ENCODE peak calls at places on chromosomes 3 and 15, in seven cellular contexts. L is bronchial epithelial cell; K is KG1; B is NCI-H2107; F is activated T-helper 1 cell treated with anti-CD3 and anti-CD28 coated beads, Interleukin-2, amount 50 U/mL, for 16 hours; M is fibroblast of the aortic adventitia; S is frontal cortex. G is an unnamed sample.

GRCh38 chr3:82157952-82158351 is 396.5 kb upstream of the GBE1 start:
- DNase-seq in L (peak), K (no peak), B (no peak), F (no peak), M (peak), S (no peak), G (peak)

GRCh38 chr3:26350853-26351252 is 271.7 kb upstream of the LRRC3B start:
- DNase-seq in L (peak), K (no peak), B (no peak), F (no peak), M (no peak), S (no peak), G (no peak)

GRCh38 chr15:66706225-66706732 is 4.2 kb downstream of the SMAD6 start:
- DNase-seq in L (no peak), K (no peak), B (no peak), F (no peak), M (peak), S (no peak), G (no peak)

GRCh38 chr3:35724106-35724505 is 84.8 kb downstream of the ARPP21 start:
- DNase-seq in L (no peak), K (no peak), B (no peak), F (no peak), M (no peak), S (no peak), G (no peak)

GRCh38 chr3:58824285-58824684 is 157.7 kb upstream of the FAM3D start:
- DNase-seq in L (peak), K (peak), B (peak), F (no peak), M (peak), S (peak), G (peak)

GRCh38 chr3:118526758-118527526 is 507.7 kb downstream of the IGSF11 start:
- DNase-seq in L (peak), K (no peak), B (no peak), F (no peak), M (no peak), S (peak), G (no peak)

GRCh38 chr3:67381667-67382272 is 272.6 kb downstream of the SUCLG2 start:
- DNase-seq in L (peak), K (no peak), B (no peak), F (no peak), M (peak), S (no peak), G (peak)

GRCh38 chr3:188722963-188723362 is 448.8 kb upstream of the TPRG1 start:
- DNase-seq in L (no peak), K (no peak), B (no peak), F (no peak), M (no peak), S (no peak), G (no peak)

GRCh38 chr3:174355505-174355904 is 503.6 kb upstream of the NAALADL2 start:
- DNase-seq in L (peak), K (no peak), B (no peak), F (no peak), M (peak), S (no peak), G (peak)

GRCh38 chr3:59709702-59710555 is 660.1 kb upstream of the CFAP20DC start:
- DNase-seq in L (no peak), K (peak), B (no peak), F (no peak), M (no peak), S (peak), G (no peak)

GRCh38 chr3:158160958-158161357 is 51.1 kb downstream of the RSRC1 start:
- DNase-seq in L (peak), K (no peak), B (no peak), F (no peak), M (peak), S (no peak), G (peak)

GRCh38 chr3:142014005-142014404 is 135.3 kb downstream of the TFDP2 start:
- DNase-seq in L (no peak), K (no peak), B (no peak), F (no peak), M (no peak), S (no peak), G (no peak)

GRCh38 chr3:182455011-182455410 is 338.3 kb upstream of the ATP11B start:
- DNase-seq in L (peak), K (no peak), B (no peak), F (no peak), M (no peak), S (no peak), G (no peak)

GRCh38 chr3:176431073-176431472 is 766.2 kb downstream of the TBL1XR1 start:
- DNase-seq in L (no peak), K (no peak), B (no peak), F (no peak), M (no peak), S (no peak), G (no peak)

GRCh38 chr3:39443530-39443929 is 23.9 kb upstream of the MOBP start:
- DNase-seq in L (no peak), K (no peak), B (no peak), F (no peak), M (no peak), S (no peak), G (no peak)

GRCh38 chr3:159045279-159045678 is 243.4 kb downstream of the MFSD1 start:
- DNase-seq in L (no peak), K (no peak), B (no peak), F (no peak), M (no peak), S (no peak), G (no peak)

GRCh38 chr3:136114421-136114820 is 81.7 kb downstream of the MSL2 start:
- DNase-seq in L (no peak), K (no peak), B (peak), F (no peak), M (no peak), S (no peak), G (no peak)

GRCh38 chr3:52851348-52851747 is 16.5 kb upstream of the MUSTN1 start:
- DNase-seq in L (peak), K (no peak), B (no peak), F (no peak), M (peak), S (peak), G (peak)

GRCh38 chr15:41182266-41182665 is 48.3 kb downstream of the EXD1 start:
- DNase-seq in L (no peak), K (no peak), B (no peak), F (no peak), M (no peak), S (no peak), G (no peak)

GRCh38 chr3:113441051-113441770 is at the start of gene CFAP44:
- DNase-seq in L (peak), K (no peak), B (no peak), F (no peak), M (peak), S (peak), G (no peak)

GRCh38 chr15:58724471-58724870 is 25.0 kb downstream of the ADAM10 start:
- DNase-seq in L (no peak), K (peak), B (no peak), F (no peak), M (peak), S (no peak), G (no peak)

GRCh38 chr15:55289573-55290360 is at the start of gene RAB27A:
- DNase-seq in L (peak), K (no peak), B (peak), F (peak), M (peak), S (peak), G (peak)

G was measured in HTR-8/SVneo.